ENCODE peak calls at places on chromosomes 16 and 17, in seven cellular contexts. T is cardiac muscle cell, W is HepG2, A is fibroblast of lung, F is lower lobe of right lung, U is right atrium auricular region, G is HCT116. Z is an unnamed sample. For H3K27me3 and H3K9me3, the result is how much of the 10 kb centered on the place peaks cover.

GRCh38 chr16:30430428-30430970 is 669 bp upstream of the DCTPP1 start:
- DNase-seq in T (no peak), G (no peak), A (no peak), W (peak), U (no peak), F (peak), Z (no peak)

GRCh38 chr17:64596439-64596838 is 65.7 kb downstream of the SMURF2 start:
- DNase-seq in W (no peak), T (no peak), A (no peak), F (no peak), U (no peak), G (no peak), Z (no peak)

GRCh38 chr16:51773491-51773890 is 622.4 kb upstream of the SALL1 start:
- DNase-seq in W (no peak), G (no peak), T (no peak), F (no peak), U (no peak), A (no peak), Z (no peak)

GRCh38 chr17:50459081-50459676 is 9.5 kb downstream of the CHAD start:
- DNase-seq in U (no peak), W (peak), T (no peak), G (peak), F (no peak), A (no peak), Z (no peak)

GRCh38 chr17:2949469-2950044 is 113.8 kb downstream of the OR1D5 start:
- DNase-seq in F (peak), U (peak), G (peak), A (peak), T (no peak), W (no peak), Z (no peak)

GRCh38 chr17:14373587-14374259 is 72.8 kb downstream of the HS3ST3B1 start:
- DNase-seq in W (peak), F (no peak), G (no peak), U (no peak), A (no peak), T (no peak), Z (no peak)

GRCh38 chr16:84821179-84821578 is 1.4 kb downstream of the CRISPLD2 start:
- DNase-seq in U (no peak), A (no peak), W (no peak), F (no peak), T (no peak), G (no peak), Z (no peak)

GRCh38 chr17:36971508-36971907 is 22.8 kb downstream of the AATF start:
- DNase-seq in T (no peak), U (no peak), A (no peak), W (no peak), F (no peak), G (no peak), Z (no peak)

GRCh38 chr17:68036304-68037147 is 991 bp downstream of the KPNA2 start:
- DNase-seq in T (no peak), A (peak), G (peak), W (no peak), F (no peak), U (no peak), Z (no peak)

GRCh38 chr17:78933959-78934568 is 8.9 kb upstream of the TIMP2 start:
- DNase-seq in W (peak), F (peak), T (peak), U (peak), A (peak), G (no peak), Z (no peak)

GRCh38 chr17:66255527-66255971 is 26.3 kb upstream of the APOH start:
- DNase-seq in T (no peak), G (no peak), F (no peak), U (no peak), A (no peak), W (no peak), Z (peak)
- H3K4me3 ChIP-seq in T (no peak), G (no peak), F (no peak), U (no peak), A (no peak), W (no peak), Z (peak)

GRCh38 chr16:88387941-88388627 is 5.3 kb downstream of the ZNF469 start:
- DNase-seq in A (peak), U (no peak), F (peak), W (peak), T (no peak), G (no peak), Z (no peak)
- H3K27me3 ChIP-seq in A (under half), U (under half), F (under half), W (half or more), T (half or more), G (under half), Z (under half)

GRCh38 chr17:17567631-17568030 is 23.9 kb downstream of the PEMT start:
- DNase-seq in T (no peak), W (no peak), U (peak), F (no peak), G (no peak), A (peak), Z (no peak)

GRCh38 chr17:17568772-17569195 is 22.7 kb downstream of the PEMT start:
- DNase-seq in F (peak), T (peak), G (peak), A (peak), U (no peak), W (peak), Z (peak)

GRCh38 chr17:17570798-17571716 is 20.5 kb downstream of the PEMT start:
- DNase-seq in F (no peak), U (no peak), T (no peak), G (no peak), A (no peak), W (peak), Z (no peak)

GRCh38 chr17:17570207-17570797 is 21.2 kb downstream of the PEMT start:
- DNase-seq in W (peak), G (no peak), T (peak), A (peak), U (peak), F (no peak), Z (no peak)

GRCh38 chr17:17569691-17570090 is 21.8 kb downstream of the PEMT start:
- DNase-seq in T (no peak), U (no peak), A (no peak), G (no peak), W (no peak), F (no peak), Z (no peak)
- H3K9me3 ChIP-seq in T (under half), U (under half), A (under half), G (under half), W (under half), F (under half), Z (under half)

DNA sequence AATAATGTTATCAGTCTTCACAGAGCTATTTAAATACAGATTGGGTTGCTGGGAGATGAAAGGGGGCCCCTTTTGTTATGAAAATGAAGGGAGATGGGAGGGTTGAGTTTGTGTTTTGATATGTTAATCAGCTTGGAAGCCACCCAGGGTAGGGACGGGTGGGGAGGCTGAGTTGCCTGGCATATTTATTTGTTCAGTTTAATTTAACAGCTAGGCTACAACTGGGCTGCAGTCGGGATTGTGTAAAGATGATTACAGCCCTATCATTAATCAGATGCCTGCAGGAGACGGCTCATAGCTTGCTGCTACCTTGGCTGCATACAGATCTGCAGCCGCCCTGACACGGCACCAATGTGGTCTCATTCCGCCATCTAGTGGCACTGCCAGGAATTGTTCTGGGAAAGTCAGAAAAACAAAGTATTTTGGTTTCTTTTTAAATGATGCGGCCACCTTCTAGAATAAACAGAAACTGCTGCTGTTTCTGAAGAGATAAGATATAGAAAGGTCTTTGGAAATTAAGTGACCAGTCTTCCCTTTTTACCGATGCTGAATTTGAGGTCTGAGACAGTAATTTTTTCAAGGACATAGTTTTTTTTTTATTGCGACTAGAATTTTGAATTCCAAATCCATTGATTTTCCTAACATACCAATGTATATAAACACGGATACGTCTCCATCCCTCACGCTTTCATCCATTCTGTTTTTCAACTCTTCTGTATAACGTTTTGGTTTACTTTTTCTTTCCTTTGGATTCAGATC is 458.0 kb upstream of the ASIC2 start:
- DNase-seq in U (peak), F (peak), A (peak), T (peak), W (peak), G (peak), Z (peak)
- H3K4me3 ChIP-seq in U (no peak), F (no peak), A (peak), T (no peak), W (no peak), G (no peak), Z (no peak)

DNA sequence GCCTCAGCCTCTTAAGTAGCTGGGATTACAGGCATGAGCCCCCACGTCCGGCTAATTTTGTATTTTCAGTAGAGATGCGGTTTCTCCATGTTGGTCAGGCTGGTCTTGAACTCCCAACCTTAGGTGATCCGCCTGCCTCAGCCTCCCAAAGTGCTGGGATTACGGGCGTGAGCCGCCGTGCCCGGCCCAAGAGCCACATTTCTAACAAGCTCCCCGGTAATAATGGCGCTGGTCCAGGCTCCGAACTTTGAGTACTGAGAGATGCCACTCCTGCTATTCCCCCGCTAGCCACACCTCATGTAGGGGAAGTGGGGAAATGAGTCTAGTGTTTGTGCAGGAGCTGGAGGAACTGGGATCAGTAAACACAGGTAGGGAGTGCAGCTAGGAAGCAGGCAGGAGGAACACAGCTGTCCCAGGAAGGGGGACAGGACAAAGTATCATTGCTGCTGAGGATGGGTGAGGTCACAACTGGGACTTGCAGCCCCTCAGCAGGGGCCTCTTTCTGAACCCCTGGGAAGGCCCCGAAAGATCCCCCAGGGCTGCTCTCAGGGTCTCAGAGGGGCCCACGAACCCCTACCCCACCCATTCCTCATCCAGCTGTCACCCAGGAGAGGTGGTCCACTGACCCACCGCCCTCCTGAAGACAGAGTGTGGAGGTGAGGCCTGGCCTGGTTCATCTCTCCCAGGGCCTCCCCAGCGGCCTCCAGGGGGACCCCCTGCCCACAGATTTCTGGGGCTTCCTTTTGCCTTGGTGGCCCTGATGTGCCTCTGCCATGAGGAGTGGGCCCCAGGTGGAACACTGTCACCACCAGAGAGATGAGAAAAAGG is 3.7 kb upstream of the KREMEN2 start:
- DNase-seq in T (no peak), A (no peak), G (no peak), W (no peak), U (no peak), F (no peak), Z (no peak)
- H3K27me3 ChIP-seq in T (under half), A (under half), G (under half), W (under half), U (under half), F (half or more), Z (under half)

GRCh38 chr16:53421248-53421647 is 13.0 kb upstream of the RBL2 start:
- DNase-seq in G (no peak), A (no peak), F (no peak), T (no peak), U (no peak), W (no peak), Z (no peak)
- H3K9me3 ChIP-seq in G (under half), A (under half), F (under half), T (under half), U (under half), W (under half), Z (under half)

GRCh38 chr17:81978901-81979298 is 1.5 kb downstream of the ASPSCR1 start:
- DNase-seq in W (no peak), A (no peak), T (no peak), F (no peak), G (no peak), U (no peak), Z (no peak)
- H3K4me3 ChIP-seq in W (no peak), A (no peak), T (no peak), F (peak), G (peak), U (no peak), Z (no peak)

GRCh38 chr16:86427327-86427935 is 82.9 kb upstream of the FOXF1 start:
- DNase-seq in W (no peak), U (no peak), A (peak), F (no peak), T (no peak), G (no peak), Z (no peak)

GRCh38 chr16:86428729-86429472 is 81.4 kb upstream of the FOXF1 start:
- DNase-seq in W (no peak), F (no peak), A (no peak), U (no peak), T (peak), G (peak), Z (no peak)

GRCh38 chr16:86424968-86425367 is 85.4 kb upstream of the FOXF1 start:
- DNase-seq in G (no peak), W (no peak), A (no peak), T (no peak), U (no peak), F (no peak), Z (no peak)

GRCh38 chr16:86424413-86424812 is 85.9 kb upstream of the FOXF1 start:
- DNase-seq in F (no peak), A (peak), W (no peak), T (no peak), U (no peak), G (no peak), Z (no peak)

GRCh38 chr16:86426243-86426642 is 84.1 kb upstream of the FOXF1 start:
- DNase-seq in G (no peak), A (no peak), T (no peak), U (no peak), F (no peak), W (no peak), Z (no peak)
- H3K27me3 ChIP-seq in G (under half), A (under half), T (under half), U (under half), F (under half), W (half or more), Z (under half)

GRCh38 chr17:22304667-22305303 is 612.5 kb downstream of the KCNJ18 start:
- DNase-seq in G (no peak), A (no peak), T (no peak), W (no peak), F (no peak), U (no peak), Z (no peak)

GRCh38 chr17:22305356-22306071 is 613.2 kb downstream of the KCNJ18 start:
- DNase-seq in T (no peak), W (no peak), G (no peak), A (no peak), F (no peak), U (no peak), Z (no peak)

GRCh38 chr17:22303096-22303495 is 610.8 kb downstream of the KCNJ18 start:
- DNase-seq in T (no peak), A (no peak), W (no peak), G (no peak), F (no peak), U (no peak), Z (no peak)

GRCh38 chr17:22301353-22301745 is 609.0 kb downstream of the KCNJ18 start:
- DNase-seq in F (no peak), U (no peak), A (no peak), W (no peak), G (no peak), T (no peak), Z (no peak)

GRCh38 chr17:22303865-22304264 is 611.5 kb downstream of the KCNJ18 start:
- DNase-seq in F (no peak), T (no peak), W (no peak), U (no peak), G (no peak), A (no peak), Z (no peak)
- H3K9me3 ChIP-seq in F (under half), T (under half), W (under half), U (under half), G (under half), A (under half), Z (under half)

GRCh38 chr17:54979657-54980056 is 11.1 kb downstream of the STXBP4 start:
- DNase-seq in F (no peak), U (no peak), G (no peak), A (no peak), W (no peak), T (no peak), Z (no peak)
- H3K4me3 ChIP-seq in F (no peak), U (no peak), G (no peak), A (no peak), W (no peak), T (no peak), Z (no peak)

Z was measured in CD8-positive, alpha-beta memory T cell.